ENCODE peak calls at places on chromosomes 4 and X, in ten cellular contexts. One of them, this sample, is unnamed.

GRCh38 chrX:153957224-153957623 is 12.8 kb upstream of the RENBP start:
- DNase-seq in left lung: no peak
- DNase-seq in MCF 10A: no peak
- DNase-seq in left ventricle myocardium inferior: no peak
- DNase-seq in endothelial cell: no peak
- DNase-seq in GM23338: no peak
- DNase-seq in mesothelial cell of epicardium: no peak
- DNase-seq in lower leg skin: no peak
- DNase-seq in pancreas: peak
- DNase-seq in IMR-90: no peak
- DNase-seq in this sample: no peak

GRCh38 chr4:150074064-150074463 is 4.2 kb upstream of the DCLK2 start:
- DNase-seq in pancreas: no peak
- DNase-seq in left ventricle myocardium inferior: no peak
- DNase-seq in GM23338: no peak
- DNase-seq in MCF 10A: no peak
- DNase-seq in left lung: no peak
- DNase-seq in mesothelial cell of epicardium: no peak
- DNase-seq in lower leg skin: no peak
- DNase-seq in IMR-90: no peak
- DNase-seq in endothelial cell: no peak
- DNase-seq in this sample: no peak

GRCh38 chrX:18146954-18147353 is 73.7 kb downstream of the BEND2 start:
- DNase-seq in left ventricle myocardium inferior: no peak
- DNase-seq in mesothelial cell of epicardium: no peak
- DNase-seq in IMR-90: peak
- DNase-seq in left lung: no peak
- DNase-seq in lower leg skin: no peak
- DNase-seq in MCF 10A: peak
- DNase-seq in endothelial cell: peak
- DNase-seq in GM23338: peak
- DNase-seq in pancreas: no peak
- DNase-seq in this sample: no peak

GRCh38 chr4:152535236-152535902 is 523 bp downstream of the FBXW7 start:
- DNase-seq in endothelial cell: peak
- DNase-seq in IMR-90: no peak
- DNase-seq in left ventricle myocardium inferior: peak
- DNase-seq in pancreas: no peak
- DNase-seq in left lung: peak
- DNase-seq in GM23338: peak
- DNase-seq in mesothelial cell of epicardium: no peak
- DNase-seq in MCF 10A: no peak
- DNase-seq in lower leg skin: no peak
- DNase-seq in this sample: no peak

GRCh38 chr4:143559757-143560147 is 46.2 kb downstream of the SMARCA5 start:
- DNase-seq in left lung: no peak
- DNase-seq in mesothelial cell of epicardium: no peak
- DNase-seq in lower leg skin: no peak
- DNase-seq in pancreas: peak
- DNase-seq in endothelial cell: no peak
- DNase-seq in IMR-90: no peak
- DNase-seq in MCF 10A: no peak
- DNase-seq in GM23338: peak
- DNase-seq in left ventricle myocardium inferior: no peak
- DNase-seq in this sample: no peak

GRCh38 chrX:103428525-103428924 is 52.2 kb downstream of the BEX3 start:
- DNase-seq in MCF 10A: no peak
- DNase-seq in GM23338: no peak
- DNase-seq in endothelial cell: no peak
- DNase-seq in pancreas: no peak
- DNase-seq in IMR-90: no peak
- DNase-seq in lower leg skin: no peak
- DNase-seq in mesothelial cell of epicardium: no peak
- DNase-seq in left lung: no peak
- DNase-seq in left ventricle myocardium inferior: no peak
- DNase-seq in this sample: no peak

GRCh38 chr4:7763788-7764187 is 175.9 kb downstream of the AFAP1 start:
- DNase-seq in IMR-90: peak
- DNase-seq in GM23338: no peak
- DNase-seq in left lung: no peak
- DNase-seq in mesothelial cell of epicardium: no peak
- DNase-seq in pancreas: no peak
- DNase-seq in lower leg skin: no peak
- DNase-seq in left ventricle myocardium inferior: no peak
- DNase-seq in MCF 10A: no peak
- DNase-seq in endothelial cell: no peak
- DNase-seq in this sample: no peak

GRCh38 chr4:24473309-24473721 is 111.0 kb downstream of the DHX15 start:
- DNase-seq in pancreas: peak
- DNase-seq in mesothelial cell of epicardium: no peak
- DNase-seq in left ventricle myocardium inferior: peak
- DNase-seq in lower leg skin: no peak
- DNase-seq in endothelial cell: no peak
- DNase-seq in IMR-90: peak
- DNase-seq in GM23338: peak
- DNase-seq in left lung: no peak
- DNase-seq in MCF 10A: peak
- DNase-seq in this sample: no peak

GRCh38 chr4:95362066-95362465 is 186.7 kb downstream of the UNC5C start:
- DNase-seq in pancreas: no peak
- DNase-seq in GM23338: no peak
- DNase-seq in lower leg skin: no peak
- DNase-seq in left ventricle myocardium inferior: no peak
- DNase-seq in left lung: no peak
- DNase-seq in IMR-90: no peak
- DNase-seq in mesothelial cell of epicardium: no peak
- DNase-seq in MCF 10A: no peak
- DNase-seq in endothelial cell: no peak
- DNase-seq in this sample: no peak

GRCh38 chr4:95361696-95361965 is 187.1 kb downstream of the UNC5C start:
- DNase-seq in GM23338: no peak
- DNase-seq in IMR-90: no peak
- DNase-seq in lower leg skin: no peak
- DNase-seq in endothelial cell: no peak
- DNase-seq in left lung: no peak
- DNase-seq in pancreas: no peak
- DNase-seq in left ventricle myocardium inferior: no peak
- DNase-seq in MCF 10A: no peak
- DNase-seq in mesothelial cell of epicardium: no peak
- DNase-seq in this sample: no peak

GRCh38 chr4:95363966-95364365 is 184.8 kb downstream of the UNC5C start:
- DNase-seq in mesothelial cell of epicardium: no peak
- DNase-seq in lower leg skin: no peak
- DNase-seq in GM23338: no peak
- DNase-seq in MCF 10A: no peak
- DNase-seq in left ventricle myocardium inferior: no peak
- DNase-seq in IMR-90: no peak
- DNase-seq in pancreas: no peak
- DNase-seq in endothelial cell: no peak
- DNase-seq in left lung: no peak
- DNase-seq in this sample: no peak

GRCh38 chr4:95363579-95363965 is 185.2 kb downstream of the UNC5C start:
- DNase-seq in mesothelial cell of epicardium: no peak
- DNase-seq in endothelial cell: no peak
- DNase-seq in MCF 10A: no peak
- DNase-seq in lower leg skin: no peak
- DNase-seq in left lung: no peak
- DNase-seq in GM23338: no peak
- DNase-seq in pancreas: no peak
- DNase-seq in left ventricle myocardium inferior: no peak
- DNase-seq in IMR-90: no peak
- DNase-seq in this sample: no peak

GRCh38 chr4:95362906-95363578 is 185.7 kb downstream of the UNC5C start:
- DNase-seq in endothelial cell: peak
- DNase-seq in mesothelial cell of epicardium: no peak
- DNase-seq in pancreas: no peak
- DNase-seq in IMR-90: peak
- DNase-seq in left lung: no peak
- DNase-seq in MCF 10A: peak
- DNase-seq in lower leg skin: no peak
- DNase-seq in GM23338: peak
- DNase-seq in left ventricle myocardium inferior: no peak
- DNase-seq in this sample: no peak
- TF ChIP-seq CTCF in endothelial cell: peak
- TF ChIP-seq CTCF in mesothelial cell of epicardium: no peak
- TF ChIP-seq CTCF in pancreas: no peak
- TF ChIP-seq CTCF in IMR-90: no peak
- TF ChIP-seq CTCF in left lung: no peak
- TF ChIP-seq CTCF in MCF 10A: no peak
- TF ChIP-seq CTCF in lower leg skin: no peak
- TF ChIP-seq CTCF in GM23338: peak
- TF ChIP-seq CTCF in left ventricle myocardium inferior: no peak
- TF ChIP-seq CTCF in this sample: no peak

DNA sequence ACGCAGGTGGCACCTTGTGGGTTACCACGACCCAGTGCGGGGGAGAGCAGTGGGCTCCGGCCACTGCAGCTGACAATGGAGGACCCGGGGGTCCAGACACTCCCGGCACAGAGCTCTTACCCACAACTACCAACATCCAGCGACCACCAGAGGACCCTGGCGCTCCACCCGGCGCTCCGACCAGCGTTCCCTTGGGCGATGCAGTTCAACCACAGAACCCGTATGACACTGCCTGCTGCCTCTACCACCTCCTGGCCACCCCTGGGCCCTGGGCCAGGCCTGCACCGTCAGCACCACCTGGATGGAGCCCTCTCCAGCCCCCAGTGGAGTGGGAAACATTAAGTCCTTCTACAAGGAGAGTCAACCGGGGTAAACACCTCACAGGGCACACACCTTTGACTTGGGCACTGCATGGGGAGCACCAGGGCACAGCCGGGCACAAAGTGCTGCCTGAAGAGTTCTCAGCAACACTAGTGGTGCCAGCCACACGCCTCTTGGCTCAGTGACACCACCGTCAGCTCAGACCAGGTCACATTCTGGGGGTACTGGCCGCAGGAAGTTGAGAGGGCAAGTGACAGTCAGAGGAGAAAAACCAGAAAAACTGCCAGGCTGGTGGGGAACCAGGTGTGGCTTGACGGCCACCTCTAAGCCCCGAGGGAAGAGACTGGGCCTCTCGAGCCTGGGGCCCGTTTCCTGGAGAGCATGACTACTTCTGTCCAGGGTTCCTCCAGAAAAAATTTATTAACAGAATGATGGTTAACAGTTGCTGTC is 2.6 kb downstream of the CTBP1 start:
- DNase-seq in IMR-90: no peak
- DNase-seq in mesothelial cell of epicardium: no peak
- DNase-seq in endothelial cell: no peak
- DNase-seq in MCF 10A: no peak
- DNase-seq in left lung: peak
- DNase-seq in left ventricle myocardium inferior: peak
- DNase-seq in pancreas: peak
- DNase-seq in GM23338: no peak
- DNase-seq in lower leg skin: peak
- DNase-seq in this sample: peak
- TF ChIP-seq CTCF in IMR-90: no peak
- TF ChIP-seq CTCF in mesothelial cell of epicardium: no peak
- TF ChIP-seq CTCF in endothelial cell: no peak
- TF ChIP-seq CTCF in MCF 10A: no peak
- TF ChIP-seq CTCF in left lung: no peak
- TF ChIP-seq CTCF in left ventricle myocardium inferior: no peak
- TF ChIP-seq CTCF in pancreas: no peak
- TF ChIP-seq CTCF in GM23338: no peak
- TF ChIP-seq CTCF in lower leg skin: no peak
- TF ChIP-seq CTCF in this sample: no peak

GRCh38 chr4:169282429-169283113 is 11.8 kb upstream of the SH3RF1 start:
- DNase-seq in left ventricle myocardium inferior: no peak
- DNase-seq in MCF 10A: no peak
- DNase-seq in IMR-90: peak
- DNase-seq in mesothelial cell of epicardium: no peak
- DNase-seq in GM23338: no peak
- DNase-seq in lower leg skin: no peak
- DNase-seq in endothelial cell: no peak
- DNase-seq in left lung: no peak
- DNase-seq in pancreas: no peak
- DNase-seq in this sample: no peak

GRCh38 chr4:169283114-169283509 is 12.4 kb upstream of the SH3RF1 start:
- DNase-seq in IMR-90: peak
- DNase-seq in lower leg skin: no peak
- DNase-seq in MCF 10A: peak
- DNase-seq in endothelial cell: no peak
- DNase-seq in pancreas: no peak
- DNase-seq in mesothelial cell of epicardium: no peak
- DNase-seq in GM23338: no peak
- DNase-seq in left lung: no peak
- DNase-seq in left ventricle myocardium inferior: no peak
- DNase-seq in this sample: no peak

DNA sequence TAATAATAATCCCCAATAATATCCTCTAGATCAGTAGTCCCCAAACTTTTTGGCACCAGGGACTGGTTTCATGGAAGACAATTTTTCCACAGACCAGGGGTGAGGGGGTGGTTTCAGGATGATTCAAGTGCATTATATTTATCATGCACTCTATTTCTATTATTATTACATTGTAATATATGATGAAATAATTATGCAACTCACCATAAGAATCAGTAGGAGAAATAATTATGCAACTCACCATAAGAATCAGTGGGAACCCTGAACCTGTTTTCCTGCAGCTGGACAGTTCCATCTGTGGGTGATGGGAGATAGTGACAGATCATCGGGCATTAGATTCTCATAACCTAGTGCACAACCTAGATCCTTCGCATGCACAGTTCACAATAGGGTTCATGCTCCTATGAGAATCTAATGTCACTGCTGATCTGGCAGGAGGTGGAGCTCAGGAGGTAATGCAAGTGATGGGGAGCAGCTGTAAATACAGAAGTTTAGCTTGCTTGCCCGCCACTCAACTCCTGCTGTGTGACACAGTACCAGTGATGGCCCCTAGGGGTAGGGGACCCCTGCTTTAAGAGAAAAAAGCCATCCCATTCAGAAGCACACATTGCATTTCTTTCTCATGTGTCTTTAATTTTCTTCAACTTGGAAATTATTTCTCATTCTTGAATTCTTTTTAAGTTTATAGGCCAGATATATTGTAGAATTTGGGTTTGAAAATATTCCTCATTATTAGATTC is 16.0 kb upstream of the SH3RF1 start:
- DNase-seq in endothelial cell: no peak
- DNase-seq in lower leg skin: no peak
- DNase-seq in GM23338: peak
- DNase-seq in IMR-90: peak
- DNase-seq in pancreas: no peak
- DNase-seq in left lung: no peak
- DNase-seq in left ventricle myocardium inferior: no peak
- DNase-seq in MCF 10A: peak
- DNase-seq in mesothelial cell of epicardium: no peak
- DNase-seq in this sample: no peak
- TF ChIP-seq CTCF in endothelial cell: peak
- TF ChIP-seq CTCF in lower leg skin: no peak
- TF ChIP-seq CTCF in GM23338: peak
- TF ChIP-seq CTCF in IMR-90: no peak
- TF ChIP-seq CTCF in pancreas: no peak
- TF ChIP-seq CTCF in left lung: no peak
- TF ChIP-seq CTCF in left ventricle myocardium inferior: peak
- TF ChIP-seq CTCF in MCF 10A: no peak
- TF ChIP-seq CTCF in mesothelial cell of epicardium: peak
- TF ChIP-seq CTCF in this sample: peak

GRCh38 chr4:105541420-105541819 is 11.0 kb upstream of the ARHGEF38 start:
- DNase-seq in lower leg skin: no peak
- DNase-seq in endothelial cell: no peak
- DNase-seq in MCF 10A: no peak
- DNase-seq in GM23338: no peak
- DNase-seq in left ventricle myocardium inferior: no peak
- DNase-seq in mesothelial cell of epicardium: no peak
- DNase-seq in IMR-90: no peak
- DNase-seq in left lung: no peak
- DNase-seq in pancreas: no peak
- DNase-seq in this sample: no peak

GRCh38 chr4:105542032-105542431 is 10.4 kb upstream of the ARHGEF38 start:
- DNase-seq in GM23338: no peak
- DNase-seq in mesothelial cell of epicardium: no peak
- DNase-seq in endothelial cell: no peak
- DNase-seq in lower leg skin: no peak
- DNase-seq in left ventricle myocardium inferior: no peak
- DNase-seq in MCF 10A: no peak
- DNase-seq in IMR-90: no peak
- DNase-seq in pancreas: no peak
- DNase-seq in left lung: no peak
- DNase-seq in this sample: no peak

GRCh38 chr4:105536601-105537000 is 15.8 kb upstream of the ARHGEF38 start:
- DNase-seq in mesothelial cell of epicardium: no peak
- DNase-seq in MCF 10A: no peak
- DNase-seq in left lung: no peak
- DNase-seq in IMR-90: no peak
- DNase-seq in left ventricle myocardium inferior: no peak
- DNase-seq in pancreas: no peak
- DNase-seq in GM23338: no peak
- DNase-seq in endothelial cell: no peak
- DNase-seq in lower leg skin: no peak
- DNase-seq in this sample: no peak
- TF ChIP-seq CTCF in mesothelial cell of epicardium: no peak
- TF ChIP-seq CTCF in MCF 10A: no peak
- TF ChIP-seq CTCF in left lung: no peak
- TF ChIP-seq CTCF in IMR-90: no peak
- TF ChIP-seq CTCF in left ventricle myocardium inferior: no peak
- TF ChIP-seq CTCF in pancreas: no peak
- TF ChIP-seq CTCF in GM23338: no peak
- TF ChIP-seq CTCF in endothelial cell: no peak
- TF ChIP-seq CTCF in lower leg skin: no peak
- TF ChIP-seq CTCF in this sample: no peak